ENCODE peak calls at places on chromosomes 2 and 18, in four cellular contexts. N, J, W and M are unnamed samples. For H3K4me1, the result is how much of the 10 kb centered on the place peaks cover.

GRCh38 chr18:24609249-24609648 is 148.8 kb downstream of the HRH4 start:
- DNase-seq in N (no peak), J (no peak), W (no peak), M (no peak)

GRCh38 chr2:19643117-19643518 is 258.7 kb downstream of the TTC32 start:
- DNase-seq in N (no peak), J (no peak), W (no peak), M (no peak)

GRCh38 chr2:96697476-96697875 is 42.4 kb downstream of the LMAN2L start:
- DNase-seq in N (no peak), J (no peak), W (no peak), M (no peak)

GRCh38 chr2:196592331-196592911 is 47.1 kb upstream of the CCDC150 start:
- DNase-seq in N (no peak), J (no peak), W (no peak), M (no peak)

GRCh38 chr2:36562245-36562644 is 35.7 kb downstream of the FEZ2 start:
- DNase-seq in N (no peak), J (no peak), W (no peak), M (no peak)

GRCh38 chr2:97697252-97698235 is 15.8 kb upstream of the ZAP70 start:
- DNase-seq in N (peak), J (peak), W (peak), M (peak)

GRCh38 chr2:219314804-219315468 is 5.7 kb upstream of the PTPRN start:
- DNase-seq in N (no peak), J (no peak), W (no peak), M (no peak)

GRCh38 chr2:7744827-7745226 is 827.6 kb downstream of the RNF144A start:
- DNase-seq in N (no peak), J (no peak), W (no peak), M (no peak)

GRCh38 chr18:67682516-67682915 is 166.0 kb upstream of the DSEL start:
- DNase-seq in N (no peak), J (no peak), W (no peak), M (no peak)

GRCh38 chr18:77671456-77672167 is 422.0 kb downstream of the GALR1 start:
- DNase-seq in N (no peak), J (no peak), W (no peak), M (peak)

GRCh38 chr2:48266698-48267097 is 263.3 kb upstream of the STON1 start:
- DNase-seq in N (no peak), J (no peak), W (no peak), M (no peak)

GRCh38 chr18:5868218-5868904 is 27.0 kb downstream of the TMEM200C start:
- DNase-seq in N (peak), J (no peak), W (peak), M (peak)

GRCh38 chr2:222298311-222299150 is at the start of gene PAX3:
- DNase-seq in N (no peak), J (peak), W (no peak), M (no peak)

GRCh38 chr2:203744091-203744490 is 37.7 kb downstream of the CD28 start:
- DNase-seq in N (no peak), J (no peak), W (no peak), M (no peak)

GRCh38 chr2:203741566-203741965 is 35.1 kb downstream of the CD28 start:
- DNase-seq in N (no peak), J (no peak), W (no peak), M (no peak)

GRCh38 chr2:203745267-203745666 is 38.8 kb downstream of the CD28 start:
- DNase-seq in N (no peak), J (no peak), W (no peak), M (no peak)

GRCh38 chr2:203740741-203741363 is 34.4 kb downstream of the CD28 start:
- DNase-seq in N (no peak), J (no peak), W (no peak), M (no peak)

GRCh38 chr2:203743441-203743932 is 37.0 kb downstream of the CD28 start:
- DNase-seq in N (peak), J (no peak), W (no peak), M (no peak)
- H3K4me1 ChIP-seq in N (under half), J (under half), W (under half), M (under half)

DNA sequence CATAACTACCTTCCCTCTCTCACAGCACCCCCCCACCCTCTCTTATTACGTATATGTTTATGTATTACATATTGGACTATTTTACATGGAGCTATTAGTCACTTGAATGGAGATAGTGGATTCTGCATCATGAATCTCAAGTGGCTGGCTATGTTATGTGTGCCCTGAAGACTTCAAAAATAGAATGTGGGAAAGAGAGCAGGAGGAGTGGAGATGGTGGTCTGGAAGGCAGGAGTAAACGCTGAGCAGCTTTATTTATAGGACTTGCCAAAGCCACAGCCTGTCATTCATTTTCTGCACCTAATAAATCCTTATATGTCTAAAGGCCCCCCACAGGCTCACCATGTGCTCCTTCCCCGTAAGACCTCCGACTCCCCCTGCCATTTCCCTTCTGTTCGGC is 4.9 kb downstream of the ANTXR1 start:
- DNase-seq in N (no peak), J (no peak), W (no peak), M (no peak)
- H3K4me1 ChIP-seq in N (under half), J (under half), W (under half), M (under half)

DNA sequence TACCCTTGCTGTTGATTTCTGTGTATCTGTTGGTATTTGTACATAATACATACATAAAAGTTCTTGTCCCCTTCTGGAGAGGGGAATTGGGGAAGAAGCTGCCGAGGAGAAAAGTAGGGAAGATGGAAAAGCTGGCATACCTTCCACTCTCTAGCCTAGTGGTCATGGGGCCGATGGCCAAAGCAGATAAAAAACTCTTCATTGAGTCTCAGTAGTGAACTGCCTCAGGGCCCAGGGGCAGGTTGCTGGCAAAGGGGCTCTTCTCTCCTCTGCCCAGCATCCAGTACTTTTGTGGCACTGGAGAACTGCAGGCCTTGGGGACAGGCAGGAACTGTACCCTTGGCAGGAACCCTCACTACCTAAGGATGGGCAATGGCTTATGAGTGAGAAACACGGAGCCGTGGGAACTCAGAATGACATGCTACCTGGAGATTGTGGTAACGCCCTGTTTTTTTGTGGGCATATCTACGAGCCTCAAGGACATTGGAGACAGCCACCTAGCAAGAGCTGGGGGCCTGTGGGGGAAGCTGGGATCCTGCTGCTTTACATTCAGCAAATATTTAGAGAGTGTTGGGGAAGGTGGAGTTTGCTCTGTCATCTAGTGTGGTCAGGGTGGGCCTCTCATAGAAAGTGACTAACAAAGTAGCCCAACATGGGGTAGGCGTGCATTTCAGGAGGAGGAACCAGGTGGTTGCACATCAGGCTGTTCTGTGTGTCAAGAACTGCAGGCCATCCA is 22.6 kb upstream of the ITGB6 start:
- DNase-seq in N (no peak), J (no peak), W (no peak), M (peak)
- H3K4me1 ChIP-seq in N (under half), J (under half), W (under half), M (half or more)

DNA sequence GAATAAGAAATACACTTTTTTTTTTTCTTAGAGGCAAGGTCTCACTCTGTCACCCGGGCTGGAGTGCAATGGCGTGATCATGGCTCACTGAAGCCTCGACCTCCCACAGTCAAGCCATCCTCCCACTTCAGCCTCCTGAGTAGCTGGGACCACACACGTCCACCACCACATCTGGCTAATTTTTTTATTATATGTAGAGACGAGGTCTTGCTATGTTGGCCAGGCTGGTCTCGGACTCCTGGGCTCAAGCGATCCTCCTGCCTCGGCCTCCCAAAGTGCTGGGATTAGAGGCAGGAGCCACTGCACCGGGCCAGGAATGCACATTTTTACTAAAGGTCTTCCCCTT is 2.4 kb downstream of the TGOLN2 start:
- DNase-seq in N (no peak), J (no peak), W (no peak), M (no peak)
- H3K4me1 ChIP-seq in N (half or more), J (half or more), W (under half), M (under half)

GRCh38 chr2:177164584-177165052 is 48.0 kb upstream of the HNRNPA3 start:
- DNase-seq in N (peak), J (peak), W (peak), M (peak)

GRCh38 chr2:177164131-177164530 is 48.5 kb upstream of the HNRNPA3 start:
- DNase-seq in N (no peak), J (no peak), W (no peak), M (no peak)

GRCh38 chr2:177165103-177165583 is 47.5 kb upstream of the HNRNPA3 start:
- DNase-seq in N (peak), J (no peak), W (peak), M (peak)

GRCh38 chr2:177169810-177170514 is 42.6 kb upstream of the HNRNPA3 start:
- DNase-seq in N (no peak), J (no peak), W (no peak), M (peak)

DNA sequence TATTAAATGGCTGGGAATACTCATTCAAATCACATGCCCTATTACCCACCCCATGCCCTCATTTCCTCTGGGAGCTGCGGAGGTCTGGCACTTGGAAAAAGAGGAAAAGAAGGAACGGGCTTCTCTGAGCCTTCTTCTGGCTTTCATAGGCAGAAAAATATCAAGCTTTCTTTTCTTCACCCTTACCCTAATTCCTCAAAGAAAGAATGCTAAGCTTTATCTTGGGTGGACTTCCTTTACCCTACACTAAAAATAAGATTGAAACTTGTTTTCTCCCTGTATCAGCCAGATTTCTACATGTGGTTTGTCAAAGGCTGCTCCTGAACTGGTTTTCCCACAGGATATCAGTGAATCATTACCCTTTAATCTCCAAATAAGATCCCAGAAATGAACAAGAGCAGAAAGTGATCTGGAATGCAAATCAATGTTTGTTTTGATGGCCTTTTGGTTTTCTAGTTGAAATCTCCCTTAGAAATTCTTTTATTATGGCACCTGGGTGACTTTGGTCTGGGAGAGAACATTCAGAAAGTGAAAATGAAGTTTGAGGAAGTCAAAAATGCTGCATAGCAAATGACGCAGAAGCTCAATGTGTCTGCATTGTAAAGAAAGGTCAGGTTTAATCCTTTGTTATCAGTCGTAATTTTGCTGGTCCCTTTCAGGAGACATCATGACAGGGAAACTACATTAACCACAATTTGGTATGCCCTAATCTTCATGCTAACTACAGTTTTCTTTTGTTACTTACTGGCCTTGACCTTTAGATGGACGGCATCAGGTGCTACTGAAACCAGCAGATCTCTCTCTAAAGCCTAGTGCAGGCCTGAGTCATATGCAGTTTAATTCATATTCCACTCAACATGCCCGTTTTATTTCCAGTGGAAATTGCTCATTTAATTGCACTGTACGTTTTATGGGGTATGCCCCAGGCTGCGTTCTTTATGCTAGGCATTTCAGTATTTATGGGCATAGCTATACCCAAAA is 46.6 kb upstream of the HNRNPA3 start:
- DNase-seq in N (peak), J (no peak), W (peak), M (peak)
- H3K4me1 ChIP-seq in N (under half), J (under half), W (under half), M (under half)

GRCh38 chr18:44815108-44815507 is 134.4 kb downstream of the SETBP1 start:
- DNase-seq in N (no peak), J (no peak), W (no peak), M (no peak)

GRCh38 chr18:44816028-44816427 is 135.3 kb downstream of the SETBP1 start:
- DNase-seq in N (no peak), J (no peak), W (no peak), M (no peak)

GRCh38 chr18:44818148-44818547 is 137.5 kb downstream of the SETBP1 start:
- DNase-seq in N (no peak), J (no peak), W (no peak), M (no peak)

GRCh38 chr18:44818668-44819403 is 138.1 kb downstream of the SETBP1 start:
- DNase-seq in N (no peak), J (no peak), W (no peak), M (no peak)

DNA sequence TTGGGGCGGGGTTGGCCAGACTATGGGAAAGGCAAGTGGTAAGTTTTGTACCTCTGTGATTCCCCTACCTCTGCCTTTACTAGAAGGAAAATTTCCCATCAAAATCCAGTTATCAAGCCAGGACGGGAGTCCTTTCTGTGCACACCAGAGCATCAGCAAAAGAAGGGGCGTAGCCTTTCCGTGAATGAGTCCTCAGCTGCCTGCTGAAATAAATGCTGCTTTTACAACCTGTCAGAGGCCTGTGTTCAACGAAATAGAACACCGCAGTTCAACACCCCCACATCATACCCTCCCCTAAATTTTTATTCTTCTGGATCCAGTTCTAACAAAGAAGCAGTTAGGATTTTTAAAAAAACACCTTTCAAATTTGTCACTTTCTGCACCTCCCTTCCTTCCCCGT is 135.8 kb downstream of the SETBP1 start:
- DNase-seq in N (no peak), J (no peak), W (no peak), M (no peak)
- H3K4me1 ChIP-seq in N (under half), J (under half), W (under half), M (under half)